ENCODE peak calls at places on chromosomes 2 and 18, in five cellular contexts. Y is kidney epithelial cell, C is ovary, T is choroid plexus epithelial cell, O is T-helper 2 cell. D is an unnamed sample.

GRCh38 chr2:10264506-10265327 is 38.0 kb upstream of the HPCAL1 start:
- DNase-seq in C (no peak), Y (no peak), T (no peak), O (no peak), D (no peak)

GRCh38 chr2:176734868-176735267 is 465.6 kb downstream of the MTX2 start:
- DNase-seq in T (no peak), Y (no peak), O (no peak), C (no peak), D (no peak)

GRCh38 chr2:158464426-158465281 is 7.9 kb downstream of the PKP4 start:
- DNase-seq in T (peak), C (no peak), Y (no peak), O (peak), D (peak)

GRCh38 chr18:49135871-49136270 is 185.1 kb upstream of the SMAD7 start:
- DNase-seq in O (no peak), C (no peak), Y (peak), T (peak), D (no peak)

GRCh38 chr2:2325538-2325937 is 5.5 kb downstream of the MYT1L start:
- DNase-seq in Y (no peak), C (no peak), O (no peak), T (no peak), D (no peak)

GRCh38 chr2:8851811-8852560 is 14.6 kb upstream of the KIDINS220 start:
- DNase-seq in Y (no peak), T (no peak), O (no peak), C (no peak), D (no peak)

GRCh38 chr2:26560892-26561291 is 80.3 kb downstream of the CIB4 start:
- DNase-seq in Y (no peak), C (no peak), T (no peak), O (no peak), D (no peak)

GRCh38 chr2:181430406-181431199 is 26.6 kb upstream of the ITGA4 start:
- DNase-seq in O (peak), T (peak), Y (no peak), C (no peak), D (no peak)

GRCh38 chr2:114699423-114699944 is 257.0 kb downstream of the DPP10 start:
- DNase-seq in O (no peak), Y (no peak), T (no peak), C (no peak), D (no peak)

D was measured in LoVo.